ENCODE peak calls at places on chromosomes 3 and 15, in nine cellular contexts. A, S, B, T, P, N, R, E and M are unnamed samples.

GRCh38 chr15:76514292-76514691 is 177.7 kb downstream of the ISL2 start:
- DNase-seq in A (no peak), S (peak; percentile 71), B (no peak), T (no peak), P (no peak), N (no peak), R (no peak), E (no peak), M (no peak)

GRCh38 chr3:84547971-84548970 is 410.5 kb upstream of the CADM2 start:
- DNase-seq in A (peak; percentile 52), S (peak; percentile 36), B (no peak), T (peak; percentile 18), P (peak; percentile 2), N (peak; percentile 52), R (peak; percentile 23), E (no peak), M (no peak)

GRCh38 chr3:106635271-106635670 is 742.0 kb upstream of the CCDC54 start:
- DNase-seq in A (no peak), S (no peak), B (peak; percentile 34), T (no peak), P (peak; percentile 80), N (no peak), R (no peak), E (no peak), M (no peak)

GRCh38 chr3:141076821-141077571 is 25.8 kb downstream of the SPSB4 start:
- DNase-seq in A (no peak), S (no peak), B (no peak), T (no peak), P (peak; percentile 9), N (peak; percentile 76), R (peak; percentile 81), E (no peak), M (peak; percentile 69)

GRCh38 chr15:85306946-85307686 is 73.3 kb upstream of the AKAP13 start:
- DNase-seq in A (no peak), S (no peak), B (no peak), T (no peak), P (no peak), N (no peak), R (no peak), E (no peak), M (no peak)

GRCh38 chr3:183539821-183540220 is 15.7 kb downstream of the KLHL6 start:
- DNase-seq in A (no peak), S (no peak), B (no peak), T (no peak), P (no peak), N (no peak), R (no peak), E (no peak), M (no peak)

GRCh38 chr3:195237981-195238625 is 32.9 kb downstream of the XXYLT1 start:
- DNase-seq in A (no peak), S (no peak), B (no peak), T (no peak), P (no peak), N (peak; percentile 63), R (no peak), E (peak; percentile 3), M (no peak)

GRCh38 chr3:152443212-152444023 is 174.7 kb downstream of the MBNL1 start:
- DNase-seq in A (peak; percentile 16), S (no peak), B (no peak), T (no peak), P (no peak), N (no peak), R (no peak), E (no peak), M (no peak)

GRCh38 chr3:132854856-132855535 is 132.8 kb upstream of the NPHP3 start:
- DNase-seq in A (no peak), S (no peak), B (no peak), T (no peak), P (no peak), N (no peak), R (no peak), E (no peak), M (no peak)

GRCh38 chr3:159074756-159075155 is 272.9 kb downstream of the MFSD1 start:
- DNase-seq in A (no peak), S (no peak), B (no peak), T (no peak), P (no peak), N (no peak), R (no peak), E (no peak), M (no peak)

GRCh38 chr3:150077581-150078247 is 107.0 kb upstream of the PFN2 start:
- DNase-seq in A (no peak), S (no peak), B (no peak), T (no peak), P (no peak), N (no peak), R (no peak), E (no peak), M (no peak)

GRCh38 chr3:123613543-123613942 is 28.7 kb upstream of the HACD2 start:
- DNase-seq in A (no peak), S (no peak), B (no peak), T (no peak), P (no peak), N (no peak), R (no peak), E (no peak), M (no peak)

GRCh38 chr3:172170841-172171240 is 131.5 kb downstream of the FNDC3B start:
- DNase-seq in A (no peak), S (no peak), B (no peak), T (no peak), P (no peak), N (no peak), R (no peak), E (no peak), M (no peak)

GRCh38 chr3:158005391-158006100 is 100.7 kb downstream of the SHOX2 start:
- DNase-seq in A (no peak), S (no peak), B (no peak), T (no peak), P (no peak), N (no peak), R (no peak), E (no peak), M (no peak)

DNA sequence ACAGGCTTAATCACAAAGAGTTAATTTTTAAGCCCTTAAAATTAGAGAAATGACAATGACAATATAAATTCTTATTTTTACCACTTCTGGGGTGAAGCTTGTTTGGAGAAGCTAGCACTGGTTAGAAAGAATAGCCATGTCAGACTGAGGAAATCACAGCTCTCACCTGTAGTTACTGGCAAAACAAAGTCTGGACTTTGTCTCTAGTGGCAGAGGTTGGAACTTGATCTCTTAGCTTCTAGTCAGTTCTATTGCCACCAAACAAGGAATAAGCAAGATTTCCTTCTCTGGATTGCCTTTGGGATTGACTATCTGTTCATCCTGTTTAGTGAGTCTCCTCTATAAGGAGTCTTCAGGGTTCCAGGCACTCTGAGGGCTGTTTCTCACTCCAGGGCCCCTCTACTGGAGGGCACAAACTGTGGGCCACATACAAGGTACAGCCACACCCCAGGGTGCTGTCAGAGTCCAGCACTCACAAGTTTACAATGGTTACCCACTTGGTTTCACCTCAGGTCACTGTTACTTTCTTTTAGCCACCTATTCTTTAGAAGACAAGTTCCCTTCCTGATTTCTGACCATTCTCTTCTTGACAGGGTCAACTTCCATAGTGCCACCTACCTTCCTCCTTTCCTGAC is 426.6 kb upstream of the THBS1 start:
- DNase-seq in A (no peak), S (peak; percentile 27), B (no peak), T (no peak), P (no peak), N (no peak), R (no peak), E (no peak), M (no peak)
- TF ChIP-seq CTCF in A (no peak), S (peak; percentile 9), B (peak; percentile 5), T (peak; percentile 26), P (peak; percentile 57), N (no peak), R (peak; percentile 13), E (no peak), M (no peak)

GRCh38 chr15:68797589-68798377 is 22.9 kb downstream of the ANP32A start:
- DNase-seq in A (no peak), S (no peak), B (no peak), T (no peak), P (no peak), N (peak; percentile 50), R (no peak), E (no peak), M (no peak)
- TF ChIP-seq CTCF in A (no peak), S (no peak), B (no peak), T (no peak), P (no peak), N (no peak), R (no peak), E (no peak), M (no peak)

GRCh38 chr3:31384117-31384516 is 148.6 kb upstream of the STT3B start:
- DNase-seq in A (no peak), S (no peak), B (no peak), T (no peak), P (no peak), N (no peak), R (no peak), E (no peak), M (no peak)
- TF ChIP-seq CTCF in A (no peak), S (no peak), B (no peak), T (no peak), P (no peak), N (no peak), R (no peak), E (no peak), M (no peak)

GRCh38 chr3:7396534-7396933 is 535.6 kb downstream of the GRM7 start:
- DNase-seq in A (no peak), S (no peak), B (no peak), T (no peak), P (no peak), N (no peak), R (no peak), E (no peak), M (no peak)
- TF ChIP-seq CTCF in A (no peak), S (no peak), B (no peak), T (no peak), P (no peak), N (no peak), R (no peak), E (no peak), M (no peak)

GRCh38 chr3:129183569-129184395 is at the start of gene CNBP:
- DNase-seq in A (peak; percentile 94), S (peak; percentile 83), B (peak; percentile 86), T (peak; percentile 92), P (peak; percentile 87), N (peak; percentile 96), R (peak; percentile 92), E (peak; percentile 92), M (peak; percentile 90)
- TF ChIP-seq CTCF in A (no peak), S (no peak), B (no peak), T (no peak), P (no peak), N (no peak), R (no peak), E (no peak), M (no peak)

GRCh38 chr15:29207758-29208108 is 61.9 kb downstream of the NSMCE3 start:
- DNase-seq in A (no peak), S (no peak), B (no peak), T (no peak), P (no peak), N (no peak), R (no peak), E (no peak), M (no peak)

GRCh38 chr15:29204356-29204755 is 65.3 kb downstream of the NSMCE3 start:
- DNase-seq in A (no peak), S (no peak), B (no peak), T (no peak), P (no peak), N (no peak), R (no peak), E (no peak), M (no peak)

GRCh38 chr15:29207027-29207757 is 62.4 kb downstream of the NSMCE3 start:
- DNase-seq in A (no peak), S (no peak), B (no peak), T (no peak), P (no peak), N (no peak), R (no peak), E (no peak), M (no peak)

GRCh38 chr15:29208352-29208751 is 61.3 kb downstream of the NSMCE3 start:
- DNase-seq in A (peak; percentile 21), S (no peak), B (no peak), T (no peak), P (no peak), N (no peak), R (peak; percentile 36), E (no peak), M (no peak)
- TF ChIP-seq CTCF in A (no peak), S (no peak), B (no peak), T (no peak), P (no peak), N (no peak), R (peak; percentile 20), E (no peak), M (no peak)